ENCODE peak calls at places on chromosomes 5 and 9, in four cellular contexts. X is A549, S is body of pancreas, B is A673. K is an unnamed sample. For H3K4me1, the result is how much of the 10 kb centered on the place peaks cover.

GRCh38 chr9:69797680-69798079 is 22.9 kb upstream of the CFAP95 start:
- DNase-seq in X (no peak), S (no peak), B (no peak), K (no peak)

GRCh38 chr5:119360905-119361605 is 5.2 kb downstream of the TNFAIP8 start:
- DNase-seq in X (no peak), S (no peak), B (no peak), K (no peak)

GRCh38 chr9:3578786-3579185 is 53.0 kb upstream of the RFX3 start:
- DNase-seq in X (no peak), S (no peak), B (peak), K (no peak)

GRCh38 chr9:123111977-123112869 is 78.8 kb downstream of the GPR21 start:
- DNase-seq in X (no peak), S (peak), B (no peak), K (no peak)

GRCh38 chr9:104074876-104075275 is 19.2 kb upstream of the SMC2 start:
- DNase-seq in X (peak), S (no peak), B (no peak), K (no peak)

GRCh38 chr5:14261856-14262611 is 118.9 kb downstream of the TRIO start:
- DNase-seq in X (no peak), S (no peak), B (no peak), K (no peak)

GRCh38 chr5:179240561-179240960 is 104.7 kb downstream of the ADAMTS2 start:
- DNase-seq in X (no peak), S (peak), B (no peak), K (no peak)

GRCh38 chr5:103217101-103217500 is 41.5 kb upstream of the MACIR start:
- DNase-seq in X (no peak), S (no peak), B (peak), K (no peak)

GRCh38 chr5:57009811-57010210 is 57.9 kb upstream of the MIER3 start:
- DNase-seq in X (no peak), S (no peak), B (no peak), K (no peak)

GRCh38 chr9:16413509-16414016 is 456.9 kb downstream of the BNC2 start:
- DNase-seq in X (peak), S (no peak), B (no peak), K (no peak)

GRCh38 chr5:175711031-175711430 is 53.2 kb downstream of the HRH2 start:
- DNase-seq in X (no peak), S (no peak), B (no peak), K (no peak)

GRCh38 chr5:79229357-79230174 is 6.4 kb upstream of the JMY start:
- DNase-seq in X (no peak), S (no peak), B (no peak), K (no peak)

GRCh38 chr9:131732636-131733340 is 7.1 kb downstream of the RAPGEF1 start:
- DNase-seq in X (no peak), S (no peak), B (no peak), K (peak)

GRCh38 chr9:109602987-109603386 is 104.9 kb upstream of the PTPN3 start:
- DNase-seq in X (no peak), S (no peak), B (no peak), K (no peak)

GRCh38 chr5:38434981-38435710 is 121.3 kb downstream of the LIFR start:
- DNase-seq in X (no peak), S (no peak), B (no peak), K (no peak)

GRCh38 chr9:110606179-110606578 is 26.6 kb upstream of the SVEP1 start:
- DNase-seq in X (no peak), S (no peak), B (no peak), K (no peak)

GRCh38 chr5:67215592-67216471 is 19.2 kb upstream of the CD180 start:
- DNase-seq in X (no peak), S (peak), B (no peak), K (peak)

GRCh38 chr9:20271723-20272122 is 350.6 kb downstream of the MLLT3 start:
- DNase-seq in X (no peak), S (no peak), B (no peak), K (no peak)

GRCh38 chr9:20270176-20270575 is 352.1 kb downstream of the MLLT3 start:
- DNase-seq in X (no peak), S (no peak), B (no peak), K (no peak)

GRCh38 chr9:20276762-20277161 is 345.5 kb downstream of the MLLT3 start:
- DNase-seq in X (no peak), S (no peak), B (no peak), K (no peak)

GRCh38 chr9:20269620-20270019 is 352.7 kb downstream of the MLLT3 start:
- DNase-seq in X (no peak), S (no peak), B (no peak), K (no peak)

GRCh38 chr9:20271107-20271506 is 351.2 kb downstream of the MLLT3 start:
- DNase-seq in X (no peak), S (no peak), B (peak), K (no peak)
- H3K4me3 ChIP-seq in X (no peak), S (no peak), B (no peak), K (no peak)

DNA sequence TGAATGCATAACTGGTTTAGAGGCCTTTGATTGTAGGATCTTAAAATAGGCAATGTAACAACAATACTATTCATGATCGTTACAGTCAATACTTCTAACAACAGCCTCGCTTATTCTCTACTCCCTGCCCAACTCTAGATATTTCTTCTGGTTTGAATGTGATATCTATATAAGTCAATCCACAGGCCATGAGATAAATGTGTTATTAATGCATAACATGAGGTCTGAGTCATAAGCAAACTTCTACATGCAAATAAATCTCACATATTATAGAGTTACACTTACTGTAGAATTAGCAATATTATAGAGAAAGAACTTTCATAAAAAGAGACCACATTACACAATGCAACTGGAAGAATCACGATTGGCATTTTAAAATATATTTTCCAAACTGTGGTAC is 2.9 kb upstream of the ALDOB start:
- DNase-seq in X (no peak), S (no peak), B (no peak), K (no peak)
- H3K27ac ChIP-seq in X (no peak), S (peak), B (no peak), K (no peak)

GRCh38 chr9:967436-967835 is 9.0 kb upstream of the DMRT3 start:
- DNase-seq in X (no peak), S (no peak), B (no peak), K (no peak)

GRCh38 chr9:969693-970309 is 6.7 kb upstream of the DMRT3 start:
- DNase-seq in X (no peak), S (no peak), B (no peak), K (no peak)

GRCh38 chr9:966936-967335 is 9.5 kb upstream of the DMRT3 start:
- DNase-seq in X (no peak), S (no peak), B (no peak), K (no peak)

GRCh38 chr9:969310-969692 is 7.2 kb upstream of the DMRT3 start:
- DNase-seq in X (no peak), S (no peak), B (peak), K (no peak)

DNA sequence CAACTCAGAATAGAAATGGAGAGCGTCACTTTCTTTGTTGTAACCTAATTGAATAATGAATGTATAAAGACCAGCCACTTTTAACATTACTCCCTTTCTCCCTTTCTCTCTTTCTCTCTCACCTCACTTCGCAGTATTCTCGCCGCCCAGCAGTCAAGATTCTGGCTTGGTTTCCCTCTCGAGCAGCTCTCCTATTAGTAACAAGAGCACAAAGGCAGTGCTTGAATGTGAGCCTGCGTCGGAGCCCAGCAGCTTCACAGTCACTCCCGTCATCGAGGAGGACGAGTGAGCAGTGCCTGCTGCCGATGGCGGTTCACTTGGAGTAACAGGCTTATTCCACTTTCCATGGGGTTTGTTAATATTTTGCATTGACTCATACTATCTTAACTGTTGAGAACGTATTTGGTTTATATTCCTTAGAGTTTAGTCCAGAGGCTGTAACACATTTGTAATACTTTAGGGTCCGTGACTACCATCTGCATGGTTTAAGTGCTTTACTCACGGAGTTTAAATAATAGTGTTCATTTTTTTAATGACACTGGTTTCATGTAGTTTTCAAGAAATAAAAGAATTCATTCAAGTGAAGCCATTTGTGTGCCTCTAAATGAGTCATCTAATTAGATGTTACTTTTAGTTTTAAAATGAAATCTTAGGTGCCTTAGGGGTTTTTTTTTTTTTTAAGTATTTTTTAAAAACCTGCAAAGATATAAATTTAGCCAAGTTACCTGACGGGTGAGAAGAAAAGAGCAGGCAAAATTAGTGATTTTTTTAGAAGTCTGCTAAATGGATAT is 8.4 kb upstream of the DMRT3 start:
- DNase-seq in X (no peak), S (no peak), B (peak), K (no peak)
- H3K4me1 ChIP-seq in X (under half), S (under half), B (under half), K (under half)

GRCh38 chr5:89458330-89458656 is 575.3 kb upstream of the MEF2C start:
- DNase-seq in X (no peak), S (no peak), B (no peak), K (no peak)

GRCh38 chr5:89452081-89452480 is 569.1 kb upstream of the MEF2C start:
- DNase-seq in X (no peak), S (no peak), B (no peak), K (no peak)

GRCh38 chr5:89457411-89458329 is 574.7 kb upstream of the MEF2C start:
- DNase-seq in X (peak), S (peak), B (peak), K (peak)
- H3K4me3 ChIP-seq in X (no peak), S (no peak), B (no peak), K (no peak)

K was measured in SJCRH30.